ENCODE peak calls at places on chromosomes 4 and X, in ten cellular contexts. E is fibroblast of lung, J is endothelial cell, C is T1000, Z is neural progenitor cell, Y is tibial nerve, D is epithelial cell of prostate, S is lung, Q is ELF-1, P is ELR. N is an unnamed sample.

GRCh38 chr4:142901166-142901662 is 55.1 kb upstream of the INPP4B start:
- DNase-seq in C (no peak), Z (no peak), S (no peak), Y (no peak), D (no peak), E (peak; percentile 29), J (no peak), Q (no peak), P (peak; percentile 42), N (peak; percentile 8)

GRCh38 chrX:107226766-107227165 is 20.4 kb downstream of the DNAAF6 start:
- DNase-seq in Y (no peak), C (no peak), J (no peak), D (no peak), Z (no peak), E (no peak), P (peak; percentile 0), S (no peak), Q (no peak), N (no peak)

GRCh38 chr4:123997116-123997515 is 600.5 kb downstream of the SPRY1 start:
- DNase-seq in C (no peak), E (no peak), S (no peak), Z (peak; percentile 82), D (no peak), J (no peak), Q (peak; percentile 79), Y (no peak), P (peak; percentile 19), N (no peak)

GRCh38 chr4:41877020-41877796 is 58.0 kb upstream of the TMEM33 start:
- DNase-seq in J (no peak), E (no peak), C (no peak), Y (no peak), P (no peak), D (no peak), Z (no peak), Q (no peak), S (no peak), N (no peak)

GRCh38 chr4:163623787-163624186 is 129.3 kb downstream of the TMA16 start:
- DNase-seq in Y (no peak), Z (no peak), S (no peak), J (no peak), P (no peak), D (no peak), Q (no peak), C (no peak), E (no peak), N (no peak)

GRCh38 chr4:151157543-151157942 is 58.1 kb downstream of the RPS3A start:
- DNase-seq in D (no peak), E (no peak), Y (no peak), Q (no peak), P (no peak), S (no peak), Z (no peak), C (no peak), J (no peak), N (no peak)

GRCh38 chrX:154019633-154020499 is at the start of gene IRAK1:
- DNase-seq in Y (no peak), D (no peak), E (peak; percentile 52), J (peak; percentile 42), C (no peak), P (peak; percentile 75), S (peak; percentile 47), Z (peak; percentile 70), Q (peak; percentile 66), N (peak; percentile 56)

GRCh38 chr4:52266537-52267137 is 215.5 kb downstream of the SPATA18 start:
- DNase-seq in C (no peak), E (no peak), Y (no peak), P (no peak), Z (no peak), S (no peak), Q (no peak), D (no peak), J (no peak), N (no peak)

GRCh38 chr4:141636077-141636770 is at the start of gene IL15:
- DNase-seq in Q (peak; percentile 88), C (peak; percentile 23), Z (peak; percentile 48), J (peak; percentile 78), P (peak; percentile 77), S (peak; percentile 74), Y (peak; percentile 27), E (peak; percentile 60), D (peak; percentile 3), N (peak; percentile 51)

GRCh38 chrX:43971966-43972961 is 926 bp downstream of the NDP start:
- DNase-seq in E (peak; percentile 44), C (no peak), D (no peak), P (peak; percentile 49), J (no peak), Q (no peak), Y (no peak), S (no peak), Z (no peak), N (peak; percentile 2)

GRCh38 chrX:71871367-71871766 is 39.3 kb upstream of the NHSL2 start:
- DNase-seq in E (no peak), D (no peak), Q (peak; percentile 56), Z (no peak), Y (peak; percentile 4), P (no peak), J (no peak), C (no peak), S (no peak), N (peak; percentile 38)

GRCh38 chr4:14917305-14917647 is 85.0 kb upstream of the CPEB2 start:
- DNase-seq in C (no peak), Q (no peak), Z (no peak), S (no peak), P (no peak), Y (no peak), D (no peak), J (no peak), E (no peak), N (no peak)

GRCh38 chrX:68831405-68832100 is 2.7 kb downstream of the EFNB1 start:
- DNase-seq in Z (no peak), E (no peak), Q (peak; percentile 39), S (no peak), D (no peak), P (peak; percentile 7), J (no peak), C (no peak), Y (no peak), N (no peak)

GRCh38 chrX:54748626-54749025 is 49.4 kb downstream of the ITIH6 start:
- DNase-seq in Z (no peak), J (no peak), Y (no peak), P (no peak), D (no peak), Q (no peak), E (no peak), S (no peak), C (no peak), N (no peak)

GRCh38 chr4:6011686-6012085 is 6.5 kb downstream of the C4orf50 start:
- DNase-seq in Q (peak; percentile 26), P (no peak), S (peak; percentile 35), D (no peak), Z (no peak), Y (no peak), E (no peak), C (no peak), J (no peak), N (no peak)

GRCh38 chr4:102217345-102217744 is 127.9 kb downstream of the SLC39A8 start:
- DNase-seq in E (no peak), S (no peak), Z (no peak), P (no peak), C (no peak), Y (no peak), D (no peak), J (no peak), Q (no peak), N (peak; percentile 50)

GRCh38 chrX:142327182-142327581 is 122.1 kb upstream of the MAGEC2 start:
- DNase-seq in Y (no peak), Q (no peak), E (no peak), J (no peak), C (no peak), D (no peak), P (no peak), S (no peak), Z (no peak), N (no peak)

GRCh38 chrX:84047339-84047738 is 140.7 kb downstream of the RPS6KA6 start:
- DNase-seq in Q (no peak), Y (no peak), P (no peak), J (no peak), E (no peak), S (no peak), D (no peak), Z (no peak), C (no peak), N (no peak)

GRCh38 chrX:140149761-140150160 is 184.4 kb upstream of the CXorf66 start:
- DNase-seq in D (no peak), Q (no peak), S (no peak), C (no peak), E (no peak), Z (peak; percentile 26), J (no peak), P (peak; percentile 2), Y (no peak), N (no peak)

GRCh38 chrX:136819026-136819425 is 38.3 kb upstream of the ARHGEF6 start:
- DNase-seq in C (no peak), P (no peak), Y (no peak), J (no peak), S (no peak), Q (no peak), D (no peak), E (no peak), Z (no peak), N (no peak)

GRCh38 chr4:115310671-115311070 is 197.3 kb upstream of the NDST4 start:
- DNase-seq in C (no peak), Q (no peak), E (no peak), Z (no peak), P (no peak), Y (no peak), S (no peak), D (no peak), J (no peak), N (no peak)

N was measured in epithelial cell of esophagus.